ENCODE peak calls at places on chromosomes 1 and 21, in nine cellular contexts. E is foreskin fibroblast, K is thoracic aorta, S is tibial artery, X is astrocyte, A is B cell, V is AG04450, I is MM.1S, N is Panc1. G is an unnamed sample.

GRCh38 chr1:118486213-118486612 is 301.2 kb upstream of the SPAG17 start:
- DNase-seq in A (no peak), I (no peak), S (no peak), K (no peak), V (no peak), X (no peak), N (no peak), E (no peak), G (no peak)

GRCh38 chr1:39925727-39926342 is 24.1 kb upstream of the MYCL start:
- DNase-seq in S (no peak), K (no peak), I (no peak), E (peak; percentile 59), N (no peak), X (no peak), V (no peak), A (no peak), G (no peak)

GRCh38 chr21:42837421-42838211 is 41.7 kb downstream of the WDR4 start:
- DNase-seq in I (no peak), E (no peak), N (no peak), X (no peak), S (no peak), A (no peak), V (no peak), K (no peak), G (no peak)

GRCh38 chr1:201142011-201142853 is 12.0 kb downstream of the TMEM9 start:
- DNase-seq in V (no peak), X (no peak), S (peak; percentile 75), N (no peak), K (no peak), A (no peak), I (no peak), E (no peak), G (no peak)

GRCh38 chr1:226881515-226882185 is 11.2 kb downstream of the PSEN2 start:
- DNase-seq in X (no peak), A (no peak), S (peak; percentile 51), I (no peak), E (no peak), N (no peak), V (no peak), K (no peak), G (no peak)

GRCh38 chr1:15261155-15262002 is 14.4 kb downstream of the FHAD1 start:
- DNase-seq in A (no peak), V (no peak), N (no peak), K (no peak), I (peak; percentile 30), E (no peak), X (no peak), S (peak; percentile 75), G (no peak)

GRCh38 chr1:59695301-59695700 is 119.4 kb upstream of the HOOK1 start:
- DNase-seq in X (peak; percentile 33), V (no peak), N (no peak), I (no peak), K (no peak), A (no peak), E (no peak), S (no peak), G (no peak)

GRCh38 chr1:67847466-67847865 is 14.2 kb upstream of the GNG12 start:
- DNase-seq in I (no peak), N (no peak), X (peak; percentile 77), A (no peak), S (no peak), K (no peak), E (peak; percentile 21), V (no peak), G (no peak)

GRCh38 chr1:38559180-38559874 is 300.2 kb downstream of the RRAGC start:
- DNase-seq in V (no peak), K (no peak), I (no peak), S (no peak), E (no peak), N (no peak), A (peak; percentile 80), X (no peak), G (no peak)

GRCh38 chr1:68624233-68624632 is 127.4 kb upstream of the DEPDC1 start:
- DNase-seq in X (peak; percentile 77), A (no peak), S (no peak), I (no peak), V (no peak), N (no peak), K (no peak), E (peak; percentile 7), G (no peak)

GRCh38 chr1:21936366-21937031 is 611 bp downstream of the HSPG2 start:
- DNase-seq in V (no peak), K (no peak), A (no peak), X (no peak), S (no peak), E (no peak), N (no peak), I (no peak), G (no peak)

DNA sequence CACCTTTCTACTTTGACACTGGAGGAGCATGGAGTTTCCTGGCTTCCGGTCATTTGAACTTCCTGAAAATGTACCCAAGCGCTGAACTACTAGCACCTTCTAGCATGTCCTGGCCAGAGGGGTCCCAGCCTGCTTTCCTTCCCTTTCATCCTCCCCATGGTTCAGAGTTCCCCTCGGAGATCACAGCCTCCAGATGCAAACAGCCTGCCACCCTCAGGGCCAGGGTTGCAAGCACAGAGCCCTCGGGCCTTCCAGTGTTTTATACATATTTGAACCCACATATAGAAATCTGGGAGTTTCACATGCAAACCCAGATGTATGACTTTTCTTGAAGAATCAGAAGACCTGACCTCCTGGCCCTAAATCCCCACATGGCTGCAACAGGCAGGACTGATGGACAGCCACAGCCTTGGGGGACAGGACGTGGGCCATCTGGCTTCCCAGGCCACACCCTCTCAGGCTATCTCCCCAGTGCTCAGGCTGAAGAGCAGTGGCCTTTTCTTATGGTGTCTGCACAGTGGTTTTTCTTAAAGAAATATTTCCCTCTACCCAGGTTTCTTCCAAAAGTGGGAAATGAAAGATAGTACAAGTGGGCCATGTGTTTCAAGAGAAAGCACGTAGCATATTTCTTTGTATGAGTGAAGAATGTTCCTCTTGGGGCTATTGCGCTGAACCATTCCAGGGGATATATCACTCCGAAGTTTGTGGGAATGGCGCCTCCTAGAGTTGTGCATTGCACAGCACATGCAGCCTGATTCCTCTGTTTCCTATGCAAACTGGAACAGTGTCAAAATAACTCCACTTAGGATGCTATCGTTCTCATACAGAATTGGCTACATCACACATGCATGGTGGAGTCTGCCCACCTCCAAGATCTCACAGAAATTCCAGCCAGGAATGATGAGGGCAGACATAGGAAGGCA is 232.0 kb upstream of the VAMP3 start:
- DNase-seq in N (no peak), E (no peak), K (no peak), V (no peak), A (no peak), X (no peak), I (no peak), S (no peak), G (no peak)
- TF ChIP-seq CTCF in N (no peak), E (no peak), K (no peak), V (no peak), A (no peak), X (no peak), I (no peak), S (no peak), G (no peak)

GRCh38 chr1:8763888-8764287 is 53.6 kb downstream of the RERE start:
- DNase-seq in K (no peak), N (no peak), E (no peak), I (no peak), S (no peak), V (no peak), X (no peak), A (no peak), G (no peak)

GRCh38 chr1:8765253-8765652 is 52.2 kb downstream of the RERE start:
- DNase-seq in K (no peak), V (no peak), E (no peak), A (no peak), S (no peak), I (no peak), X (no peak), N (no peak), G (no peak)

GRCh38 chr1:8767006-8767405 is 50.4 kb downstream of the RERE start:
- DNase-seq in A (no peak), V (no peak), E (no peak), S (no peak), K (no peak), I (no peak), N (no peak), X (no peak), G (no peak)

GRCh38 chr1:8764301-8764937 is 53.0 kb downstream of the RERE start:
- DNase-seq in E (no peak), S (no peak), V (no peak), A (no peak), N (no peak), I (peak; percentile 12), K (no peak), X (no peak), G (no peak)
- TF ChIP-seq CTCF in E (no peak), S (no peak), V (no peak), A (no peak), N (no peak), I (no peak), K (no peak), X (no peak), G (no peak)

GRCh38 chr1:184242507-184242943 is 144.3 kb upstream of the C1orf21 start:
- DNase-seq in A (no peak), S (no peak), X (peak; percentile 62), K (no peak), E (peak; percentile 21), I (peak; percentile 44), N (no peak), V (peak; percentile 49), G (peak; percentile 29)
- TF ChIP-seq CTCF in A (no peak), S (no peak), X (no peak), K (no peak), E (no peak), I (peak; percentile 50), N (no peak), V (no peak), G (peak; percentile 31)

GRCh38 chr1:115491303-115492018 is 150.3 kb upstream of the VANGL1 start:
- DNase-seq in S (no peak), K (no peak), E (no peak), V (no peak), I (no peak), X (no peak), N (no peak), A (no peak), G (no peak)

GRCh38 chr1:115493834-115494233 is 147.9 kb upstream of the VANGL1 start:
- DNase-seq in X (no peak), I (no peak), S (no peak), V (no peak), N (no peak), E (no peak), K (no peak), A (no peak), G (no peak)

GRCh38 chr1:115495111-115495510 is 146.7 kb upstream of the VANGL1 start:
- DNase-seq in K (no peak), X (no peak), N (no peak), I (no peak), E (no peak), S (no peak), A (no peak), V (no peak), G (no peak)

GRCh38 chr1:115492019-115492595 is 149.7 kb upstream of the VANGL1 start:
- DNase-seq in S (no peak), V (no peak), X (no peak), E (no peak), N (no peak), K (no peak), I (no peak), A (no peak), G (no peak)

DNA sequence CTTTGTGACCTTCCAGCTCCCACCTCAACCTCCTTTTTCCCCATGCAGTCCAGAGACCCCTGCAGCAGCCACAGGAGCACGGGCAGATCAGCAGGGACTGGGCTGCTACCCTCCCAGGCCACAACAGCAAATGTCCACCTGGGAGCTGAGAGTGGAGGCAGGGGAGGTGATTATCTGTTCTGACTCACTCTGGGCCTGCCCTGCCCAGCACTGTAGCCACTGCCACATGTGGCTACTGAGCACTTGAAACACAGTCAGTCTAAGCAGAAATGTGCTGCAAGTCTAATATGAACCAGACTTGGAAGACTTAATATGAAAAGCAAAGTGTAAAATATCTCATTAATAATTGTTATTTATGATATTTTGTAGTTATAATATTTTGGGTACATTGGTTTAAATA is 148.9 kb upstream of the VANGL1 start:
- DNase-seq in V (no peak), K (no peak), X (peak; percentile 64), E (peak; percentile 53), S (no peak), A (no peak), N (no peak), I (no peak), G (peak; percentile 25)
- TF ChIP-seq CTCF in V (no peak), K (no peak), X (no peak), E (no peak), S (no peak), A (no peak), N (no peak), I (no peak), G (no peak)